ENCODE peak calls at places on chromosomes 13 and 19, in eight cellular contexts. One of them, this sample, is unnamed.

GRCh38 chr13:39825886-39826285 is 170.4 kb downstream of the COG6 start:
- DNase-seq in body of pancreas: no peak
- DNase-seq in GM12891: no peak
- DNase-seq in T-helper 17 cell: no peak
- DNase-seq in fibroblast of lung: no peak
- DNase-seq in breast epithelium: no peak
- DNase-seq in GM12865: no peak
- DNase-seq in iris pigment epithelial cell: no peak
- DNase-seq in this sample: no peak

GRCh38 chr19:29677001-29677781 is 11.9 kb downstream of the PLEKHF1 start:
- DNase-seq in body of pancreas: no peak
- DNase-seq in GM12891: no peak
- DNase-seq in T-helper 17 cell: no peak
- DNase-seq in fibroblast of lung: no peak
- DNase-seq in breast epithelium: no peak
- DNase-seq in GM12865: no peak
- DNase-seq in iris pigment epithelial cell: no peak
- DNase-seq in this sample: no peak

GRCh38 chr13:113531041-113531873 is 40.7 kb upstream of the DCUN1D2 start:
- DNase-seq in body of pancreas: no peak
- DNase-seq in GM12891: no peak
- DNase-seq in T-helper 17 cell: no peak
- DNase-seq in fibroblast of lung: no peak
- DNase-seq in breast epithelium: peak; percentile 46
- DNase-seq in GM12865: no peak
- DNase-seq in iris pigment epithelial cell: no peak
- DNase-seq in this sample: no peak

GRCh38 chr13:76213423-76213904 is 577.3 kb downstream of the LMO7 start:
- DNase-seq in body of pancreas: no peak
- DNase-seq in GM12891: no peak
- DNase-seq in T-helper 17 cell: no peak
- DNase-seq in fibroblast of lung: no peak
- DNase-seq in breast epithelium: no peak
- DNase-seq in GM12865: no peak
- DNase-seq in iris pigment epithelial cell: no peak
- DNase-seq in this sample: no peak

GRCh38 chr19:2192862-2193261 is 29.1 kb downstream of the DOT1L start:
- DNase-seq in body of pancreas: no peak
- DNase-seq in GM12891: no peak
- DNase-seq in T-helper 17 cell: no peak
- DNase-seq in fibroblast of lung: no peak
- DNase-seq in breast epithelium: no peak
- DNase-seq in GM12865: no peak
- DNase-seq in iris pigment epithelial cell: no peak
- DNase-seq in this sample: no peak

GRCh38 chr19:10112895-10113591 is 1.6 kb downstream of the P2RY11 start:
- DNase-seq in body of pancreas: peak; percentile 71
- DNase-seq in GM12891: peak; percentile 56
- DNase-seq in T-helper 17 cell: peak; percentile 51
- DNase-seq in fibroblast of lung: peak; percentile 23
- DNase-seq in breast epithelium: no peak
- DNase-seq in GM12865: peak; percentile 85
- DNase-seq in iris pigment epithelial cell: peak; percentile 39
- DNase-seq in this sample: peak; percentile 44

GRCh38 chr13:51838235-51838846 is 6.6 kb downstream of the TMEM272 start:
- DNase-seq in body of pancreas: no peak
- DNase-seq in GM12891: no peak
- DNase-seq in T-helper 17 cell: no peak
- DNase-seq in fibroblast of lung: peak; percentile 83
- DNase-seq in breast epithelium: no peak
- DNase-seq in GM12865: no peak
- DNase-seq in iris pigment epithelial cell: peak; percentile 74
- DNase-seq in this sample: peak; percentile 71

GRCh38 chr13:98216135-98216565 is 39.1 kb upstream of the RNF113B start:
- DNase-seq in body of pancreas: peak; percentile 41
- DNase-seq in GM12891: no peak
- DNase-seq in T-helper 17 cell: no peak
- DNase-seq in fibroblast of lung: peak; percentile 91
- DNase-seq in breast epithelium: no peak
- DNase-seq in GM12865: peak; percentile 23
- DNase-seq in iris pigment epithelial cell: peak; percentile 86
- DNase-seq in this sample: peak; percentile 97

GRCh38 chr13:22063416-22064124 is 392.7 kb downstream of the FGF9 start:
- DNase-seq in body of pancreas: no peak
- DNase-seq in GM12891: no peak
- DNase-seq in T-helper 17 cell: no peak
- DNase-seq in fibroblast of lung: no peak
- DNase-seq in breast epithelium: no peak
- DNase-seq in GM12865: no peak
- DNase-seq in iris pigment epithelial cell: no peak
- DNase-seq in this sample: no peak

GRCh38 chr13:101258509-101258908 is 157.8 kb downstream of the NALCN start:
- DNase-seq in body of pancreas: no peak
- DNase-seq in GM12891: no peak
- DNase-seq in T-helper 17 cell: no peak
- DNase-seq in fibroblast of lung: no peak
- DNase-seq in breast epithelium: no peak
- DNase-seq in GM12865: no peak
- DNase-seq in iris pigment epithelial cell: no peak
- DNase-seq in this sample: no peak

GRCh38 chr19:19661675-19662251 is 1.7 kb downstream of the ATP13A1 start:
- DNase-seq in body of pancreas: no peak
- DNase-seq in GM12891: peak; percentile 66
- DNase-seq in T-helper 17 cell: no peak
- DNase-seq in fibroblast of lung: no peak
- DNase-seq in breast epithelium: no peak
- DNase-seq in GM12865: peak; percentile 97
- DNase-seq in iris pigment epithelial cell: peak; percentile 49
- DNase-seq in this sample: no peak

GRCh38 chr13:36795463-36795862 is 23.6 kb upstream of the RFXAP start:
- DNase-seq in body of pancreas: no peak
- DNase-seq in GM12891: no peak
- DNase-seq in T-helper 17 cell: no peak
- DNase-seq in fibroblast of lung: no peak
- DNase-seq in breast epithelium: no peak
- DNase-seq in GM12865: no peak
- DNase-seq in iris pigment epithelial cell: no peak
- DNase-seq in this sample: no peak

GRCh38 chr13:76884167-76884566 is 2.0 kb downstream of the KCTD12 start:
- DNase-seq in body of pancreas: no peak
- DNase-seq in GM12891: no peak
- DNase-seq in T-helper 17 cell: no peak
- DNase-seq in fibroblast of lung: peak; percentile 5
- DNase-seq in breast epithelium: no peak
- DNase-seq in GM12865: peak; percentile 75
- DNase-seq in iris pigment epithelial cell: peak; percentile 76
- DNase-seq in this sample: no peak

GRCh38 chr19:9348671-9349070 is 14.1 kb upstream of the ZNF177 start:
- DNase-seq in body of pancreas: no peak
- DNase-seq in GM12891: no peak
- DNase-seq in T-helper 17 cell: no peak
- DNase-seq in fibroblast of lung: no peak
- DNase-seq in breast epithelium: no peak
- DNase-seq in GM12865: no peak
- DNase-seq in iris pigment epithelial cell: no peak
- DNase-seq in this sample: no peak

GRCh38 chr19:28521169-28521568 is 691.8 kb downstream of the UQCRFS1 start:
- DNase-seq in body of pancreas: no peak
- DNase-seq in GM12891: no peak
- DNase-seq in T-helper 17 cell: no peak
- DNase-seq in fibroblast of lung: no peak
- DNase-seq in breast epithelium: no peak
- DNase-seq in GM12865: no peak
- DNase-seq in iris pigment epithelial cell: no peak
- DNase-seq in this sample: no peak

GRCh38 chr19:46610851-46611770 is 10.0 kb downstream of the CALM3 start:
- DNase-seq in body of pancreas: peak; percentile 9
- DNase-seq in GM12891: peak; percentile 27
- DNase-seq in T-helper 17 cell: no peak
- DNase-seq in fibroblast of lung: peak; percentile 71
- DNase-seq in breast epithelium: no peak
- DNase-seq in GM12865: peak; percentile 60
- DNase-seq in iris pigment epithelial cell: peak; percentile 44
- DNase-seq in this sample: peak; percentile 57

GRCh38 chr13:114049026-114049425 is 75.2 kb upstream of the C13orf46 start:
- DNase-seq in body of pancreas: no peak
- DNase-seq in GM12891: peak; percentile 58
- DNase-seq in T-helper 17 cell: no peak
- DNase-seq in fibroblast of lung: no peak
- DNase-seq in breast epithelium: no peak
- DNase-seq in GM12865: peak; percentile 81
- DNase-seq in iris pigment epithelial cell: no peak
- DNase-seq in this sample: no peak

GRCh38 chr19:40465025-40465780 is at the start of gene BLVRB:
- DNase-seq in body of pancreas: no peak
- DNase-seq in GM12891: no peak
- DNase-seq in T-helper 17 cell: no peak
- DNase-seq in fibroblast of lung: peak; percentile 83
- DNase-seq in breast epithelium: no peak
- DNase-seq in GM12865: peak; percentile 50
- DNase-seq in iris pigment epithelial cell: peak; percentile 85
- DNase-seq in this sample: peak; percentile 79

GRCh38 chr19:54336893-54337857 is 1.8 kb downstream of the LILRA4 start:
- DNase-seq in body of pancreas: no peak
- DNase-seq in GM12891: no peak
- DNase-seq in T-helper 17 cell: no peak
- DNase-seq in fibroblast of lung: no peak
- DNase-seq in breast epithelium: no peak
- DNase-seq in GM12865: no peak
- DNase-seq in iris pigment epithelial cell: no peak
- DNase-seq in this sample: no peak

GRCh38 chr13:73938375-73939070 is 195.7 kb downstream of the KLF12 start:
- DNase-seq in body of pancreas: no peak
- DNase-seq in GM12891: no peak
- DNase-seq in T-helper 17 cell: no peak
- DNase-seq in fibroblast of lung: peak; percentile 95
- DNase-seq in breast epithelium: no peak
- DNase-seq in GM12865: no peak
- DNase-seq in iris pigment epithelial cell: peak; percentile 96
- DNase-seq in this sample: peak; percentile 88

GRCh38 chr13:74562381-74562780 is 428.2 kb upstream of the KLF12 start:
- DNase-seq in body of pancreas: no peak
- DNase-seq in GM12891: no peak
- DNase-seq in T-helper 17 cell: no peak
- DNase-seq in fibroblast of lung: peak; percentile 68
- DNase-seq in breast epithelium: no peak
- DNase-seq in GM12865: no peak
- DNase-seq in iris pigment epithelial cell: no peak
- DNase-seq in this sample: no peak

This sample was measured in EH.